ENCODE peak calls at places on chromosome 12, in five cellular contexts. One of them, this sample, is unnamed. For H3K27me3, the result is how much of the 10 kb centered on the place peaks cover.

GRCh38 chr12:78239566-78239965 is 408.9 kb downstream of the NAV3 start:
- DNase-seq in ascending aorta: no peak
- DNase-seq in hepatocyte: no peak
- DNase-seq in effector memory CD4-positive, alpha-beta T cell: no peak
- DNase-seq in astrocyte: no peak
- DNase-seq in this sample: no peak

GRCh38 chr12:56713345-56713744 is 11.8 kb downstream of the NACA start:
- DNase-seq in ascending aorta: no peak
- DNase-seq in hepatocyte: no peak
- DNase-seq in effector memory CD4-positive, alpha-beta T cell: no peak
- DNase-seq in astrocyte: no peak
- DNase-seq in this sample: no peak

GRCh38 chr12:47272412-47273190 is 192.8 kb upstream of the AMIGO2 start:
- DNase-seq in ascending aorta: no peak
- DNase-seq in hepatocyte: no peak
- DNase-seq in effector memory CD4-positive, alpha-beta T cell: no peak
- DNase-seq in astrocyte: no peak
- DNase-seq in this sample: no peak

GRCh38 chr12:2092890-2093289 is 40.1 kb downstream of the CACNA1C start:
- DNase-seq in ascending aorta: peak
- DNase-seq in hepatocyte: no peak
- DNase-seq in effector memory CD4-positive, alpha-beta T cell: no peak
- DNase-seq in astrocyte: peak
- DNase-seq in this sample: no peak

GRCh38 chr12:70236990-70237389 is 6.2 kb upstream of the CNOT2 start:
- DNase-seq in ascending aorta: no peak
- DNase-seq in hepatocyte: no peak
- DNase-seq in effector memory CD4-positive, alpha-beta T cell: no peak
- DNase-seq in astrocyte: no peak
- DNase-seq in this sample: no peak

GRCh38 chr12:79689477-79690155 is 1.1 kb downstream of the PAWR start:
- DNase-seq in ascending aorta: no peak
- DNase-seq in hepatocyte: peak
- DNase-seq in effector memory CD4-positive, alpha-beta T cell: no peak
- DNase-seq in astrocyte: no peak
- DNase-seq in this sample: no peak

GRCh38 chr12:79644274-79645234 is 46.2 kb downstream of the PAWR start:
- DNase-seq in ascending aorta: no peak
- DNase-seq in hepatocyte: no peak
- DNase-seq in effector memory CD4-positive, alpha-beta T cell: no peak
- DNase-seq in astrocyte: no peak
- DNase-seq in this sample: no peak

GRCh38 chr12:33370318-33370717 is 69.3 kb downstream of the SYT10 start:
- DNase-seq in ascending aorta: no peak
- DNase-seq in hepatocyte: no peak
- DNase-seq in effector memory CD4-positive, alpha-beta T cell: no peak
- DNase-seq in astrocyte: no peak
- DNase-seq in this sample: no peak

GRCh38 chr12:31000751-31001150 is 72.9 kb upstream of the DDX11 start:
- DNase-seq in ascending aorta: no peak
- DNase-seq in hepatocyte: no peak
- DNase-seq in effector memory CD4-positive, alpha-beta T cell: no peak
- DNase-seq in astrocyte: peak
- DNase-seq in this sample: no peak

GRCh38 chr12:5433840-5434646 is 2.1 kb downstream of the NTF3 start:
- DNase-seq in ascending aorta: no peak
- DNase-seq in hepatocyte: no peak
- DNase-seq in effector memory CD4-positive, alpha-beta T cell: no peak
- DNase-seq in astrocyte: no peak
- DNase-seq in this sample: no peak

GRCh38 chr12:62604856-62605255 is 138.2 kb downstream of the MON2 start:
- DNase-seq in ascending aorta: no peak
- DNase-seq in hepatocyte: no peak
- DNase-seq in effector memory CD4-positive, alpha-beta T cell: peak
- DNase-seq in astrocyte: peak
- DNase-seq in this sample: no peak

GRCh38 chr12:70920251-70920851 is at the start of gene PTPRR:
- DNase-seq in ascending aorta: no peak
- DNase-seq in hepatocyte: peak
- DNase-seq in effector memory CD4-positive, alpha-beta T cell: no peak
- DNase-seq in astrocyte: no peak
- DNase-seq in this sample: no peak

GRCh38 chr12:87085286-87085685 is 829.1 kb upstream of the MGAT4C start:
- DNase-seq in ascending aorta: no peak
- DNase-seq in hepatocyte: no peak
- DNase-seq in effector memory CD4-positive, alpha-beta T cell: no peak
- DNase-seq in astrocyte: no peak
- DNase-seq in this sample: no peak

GRCh38 chr12:9660046-9660445 is 9.5 kb upstream of the CLEC2D start:
- DNase-seq in ascending aorta: no peak
- DNase-seq in hepatocyte: no peak
- DNase-seq in effector memory CD4-positive, alpha-beta T cell: no peak
- DNase-seq in astrocyte: no peak
- DNase-seq in this sample: no peak

GRCh38 chr12:116398193-116398592 is 120.7 kb upstream of the MED13L start:
- DNase-seq in ascending aorta: no peak
- DNase-seq in hepatocyte: no peak
- DNase-seq in effector memory CD4-positive, alpha-beta T cell: no peak
- DNase-seq in astrocyte: no peak
- DNase-seq in this sample: no peak

GRCh38 chr12:91377456-91377855 is 194.8 kb upstream of the DCN start:
- DNase-seq in ascending aorta: no peak
- DNase-seq in hepatocyte: no peak
- DNase-seq in effector memory CD4-positive, alpha-beta T cell: no peak
- DNase-seq in astrocyte: no peak
- DNase-seq in this sample: no peak

GRCh38 chr12:127241056-127241830 is 1025.7 kb upstream of the TMEM132C start:
- DNase-seq in ascending aorta: no peak
- DNase-seq in hepatocyte: peak
- DNase-seq in effector memory CD4-positive, alpha-beta T cell: no peak
- DNase-seq in astrocyte: peak
- DNase-seq in this sample: no peak

GRCh38 chr12:45615268-45615667 is 114.2 kb upstream of the ARID2 start:
- DNase-seq in ascending aorta: no peak
- DNase-seq in hepatocyte: peak
- DNase-seq in effector memory CD4-positive, alpha-beta T cell: no peak
- DNase-seq in astrocyte: peak
- DNase-seq in this sample: no peak

GRCh38 chr12:117188961-117189724 is 1.1 kb downstream of the FBXO21 start:
- DNase-seq in ascending aorta: no peak
- DNase-seq in hepatocyte: peak
- DNase-seq in effector memory CD4-positive, alpha-beta T cell: no peak
- DNase-seq in astrocyte: peak
- DNase-seq in this sample: no peak

GRCh38 chr12:103879048-103879692 is 38.1 kb upstream of the NT5DC3 start:
- DNase-seq in ascending aorta: no peak
- DNase-seq in hepatocyte: no peak
- DNase-seq in effector memory CD4-positive, alpha-beta T cell: no peak
- DNase-seq in astrocyte: no peak
- DNase-seq in this sample: no peak

GRCh38 chr12:127550271-127550670 is 716.7 kb upstream of the TMEM132C start:
- DNase-seq in ascending aorta: no peak
- DNase-seq in hepatocyte: no peak
- DNase-seq in effector memory CD4-positive, alpha-beta T cell: no peak
- DNase-seq in astrocyte: peak
- DNase-seq in this sample: no peak

GRCh38 chr12:107449891-107450290 is 235.7 kb upstream of the PWP1 start:
- DNase-seq in ascending aorta: no peak
- DNase-seq in hepatocyte: no peak
- DNase-seq in effector memory CD4-positive, alpha-beta T cell: no peak
- DNase-seq in astrocyte: peak
- DNase-seq in this sample: no peak

GRCh38 chr12:67366530-67367196 is 97.5 kb downstream of the CAND1 start:
- DNase-seq in ascending aorta: no peak
- DNase-seq in hepatocyte: no peak
- DNase-seq in effector memory CD4-positive, alpha-beta T cell: no peak
- DNase-seq in astrocyte: peak
- DNase-seq in this sample: no peak

GRCh38 chr12:108642269-108642870 is 8.7 kb upstream of the SELPLG start:
- DNase-seq in ascending aorta: no peak
- DNase-seq in hepatocyte: no peak
- DNase-seq in effector memory CD4-positive, alpha-beta T cell: no peak
- DNase-seq in astrocyte: no peak
- DNase-seq in this sample: no peak
- H3K4me3 ChIP-seq in ascending aorta: no peak
- H3K4me3 ChIP-seq in hepatocyte: no peak
- H3K4me3 ChIP-seq in effector memory CD4-positive, alpha-beta T cell: no peak
- H3K4me3 ChIP-seq in astrocyte: no peak
- H3K4me3 ChIP-seq in this sample: no peak

DNA sequence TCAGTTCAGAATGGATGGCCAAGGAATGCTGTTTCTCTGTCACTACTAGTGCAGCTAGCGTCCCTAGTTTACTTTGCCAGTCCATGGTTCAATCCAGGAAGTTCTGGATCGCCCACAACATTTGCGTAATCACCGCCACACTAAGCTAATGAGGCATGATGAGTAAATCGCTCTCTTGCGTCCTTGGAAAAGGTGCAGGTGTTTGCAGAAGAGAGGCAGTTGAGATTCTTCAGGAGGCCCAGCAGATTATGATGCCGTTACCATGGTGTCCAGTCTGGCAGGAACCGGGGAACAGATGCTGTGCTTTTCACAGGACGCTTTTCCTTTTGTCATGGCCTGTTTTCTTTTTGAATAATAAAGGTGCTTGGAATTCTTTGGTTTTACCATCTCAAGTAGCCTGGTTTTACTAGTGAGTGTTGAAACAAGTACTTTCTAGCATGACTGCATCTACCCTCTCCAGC is 9.0 kb downstream of the TPH2 start:
- DNase-seq in ascending aorta: no peak
- DNase-seq in hepatocyte: peak
- DNase-seq in effector memory CD4-positive, alpha-beta T cell: no peak
- DNase-seq in astrocyte: peak
- DNase-seq in this sample: peak
- H3K27ac ChIP-seq in ascending aorta: no peak
- H3K27ac ChIP-seq in hepatocyte: no peak
- H3K27ac ChIP-seq in effector memory CD4-positive, alpha-beta T cell: no peak
- H3K27ac ChIP-seq in astrocyte: no peak
- H3K27ac ChIP-seq in this sample: peak

DNA sequence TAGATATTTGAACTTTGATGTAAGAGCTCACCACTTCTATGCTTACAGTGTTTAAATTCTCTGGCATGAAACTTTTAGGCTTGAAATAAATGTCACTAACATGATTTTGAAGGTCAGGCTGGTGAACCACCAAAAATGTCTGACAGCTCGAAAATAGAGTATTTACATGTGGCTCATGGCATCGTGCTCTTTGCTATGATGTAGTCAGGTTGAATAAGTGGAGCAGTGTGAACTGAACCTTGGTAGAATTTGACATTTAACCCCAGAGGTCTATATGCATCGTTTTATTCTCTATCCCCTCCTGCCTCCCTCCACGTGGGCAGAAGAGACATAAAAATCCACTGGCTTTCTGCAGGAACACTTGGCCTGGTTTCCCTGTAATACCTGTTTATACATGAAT is 369.7 kb upstream of the ATP2B1 start:
- DNase-seq in ascending aorta: no peak
- DNase-seq in hepatocyte: no peak
- DNase-seq in effector memory CD4-positive, alpha-beta T cell: no peak
- DNase-seq in astrocyte: no peak
- DNase-seq in this sample: no peak
- H3K27me3 ChIP-seq in ascending aorta: under half
- H3K27me3 ChIP-seq in hepatocyte: under half
- H3K27me3 ChIP-seq in effector memory CD4-positive, alpha-beta T cell: under half
- H3K27me3 ChIP-seq in astrocyte: under half
- H3K27me3 ChIP-seq in this sample: under half

GRCh38 chr12:42236017-42236416 is 2.0 kb downstream of the YAF2 start:
- DNase-seq in ascending aorta: no peak
- DNase-seq in hepatocyte: no peak
- DNase-seq in effector memory CD4-positive, alpha-beta T cell: no peak
- DNase-seq in astrocyte: peak
- DNase-seq in this sample: no peak
- H3K4me3 ChIP-seq in ascending aorta: peak
- H3K4me3 ChIP-seq in hepatocyte: no peak
- H3K4me3 ChIP-seq in effector memory CD4-positive, alpha-beta T cell: no peak
- H3K4me3 ChIP-seq in astrocyte: no peak
- H3K4me3 ChIP-seq in this sample: no peak

DNA sequence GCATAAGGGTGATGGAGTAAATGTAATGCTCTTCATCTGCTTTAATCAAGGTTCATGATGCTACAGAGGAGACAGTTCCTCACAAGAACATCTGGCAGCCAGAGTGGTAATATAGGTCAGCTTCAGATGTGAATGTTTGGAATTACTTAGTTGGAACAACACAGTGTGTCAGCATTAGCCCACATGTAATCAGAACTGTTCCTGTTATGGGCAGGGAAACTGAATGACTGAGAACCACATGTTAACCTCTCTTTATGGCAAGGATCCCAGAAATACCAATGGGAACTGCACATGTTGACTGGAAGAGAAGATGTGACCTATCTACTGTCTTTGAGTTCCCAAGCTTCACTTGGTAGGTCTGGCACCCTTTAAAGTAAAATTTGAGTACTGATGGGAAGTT is 390.1 kb upstream of the PDE3A start:
- DNase-seq in ascending aorta: no peak
- DNase-seq in hepatocyte: peak
- DNase-seq in effector memory CD4-positive, alpha-beta T cell: no peak
- DNase-seq in astrocyte: peak
- DNase-seq in this sample: no peak
- H3K27ac ChIP-seq in ascending aorta: no peak
- H3K27ac ChIP-seq in hepatocyte: no peak
- H3K27ac ChIP-seq in effector memory CD4-positive, alpha-beta T cell: no peak
- H3K27ac ChIP-seq in astrocyte: no peak
- H3K27ac ChIP-seq in this sample: no peak

GRCh38 chr12:53995311-53996187 is 4.4 kb upstream of the HOXC9 start:
- DNase-seq in ascending aorta: no peak
- DNase-seq in hepatocyte: peak
- DNase-seq in effector memory CD4-positive, alpha-beta T cell: no peak
- DNase-seq in astrocyte: no peak
- DNase-seq in this sample: no peak

GRCh38 chr12:53996188-53996885 is 3.6 kb upstream of the HOXC9 start:
- DNase-seq in ascending aorta: no peak
- DNase-seq in hepatocyte: no peak
- DNase-seq in effector memory CD4-positive, alpha-beta T cell: no peak
- DNase-seq in astrocyte: no peak
- DNase-seq in this sample: no peak

GRCh38 chr12:53997324-53998173 is 2.4 kb upstream of the HOXC9 start:
- DNase-seq in ascending aorta: no peak
- DNase-seq in hepatocyte: no peak
- DNase-seq in effector memory CD4-positive, alpha-beta T cell: no peak
- DNase-seq in astrocyte: no peak
- DNase-seq in this sample: no peak

GRCh38 chr12:53998174-53998899 is 1.6 kb upstream of the HOXC9 start:
- DNase-seq in ascending aorta: no peak
- DNase-seq in hepatocyte: no peak
- DNase-seq in effector memory CD4-positive, alpha-beta T cell: no peak
- DNase-seq in astrocyte: no peak
- DNase-seq in this sample: no peak

GRCh38 chr12:53996886-53997217 is 3.1 kb upstream of the HOXC9 start:
- DNase-seq in ascending aorta: no peak
- DNase-seq in hepatocyte: no peak
- DNase-seq in effector memory CD4-positive, alpha-beta T cell: no peak
- DNase-seq in astrocyte: no peak
- DNase-seq in this sample: no peak
- H3K27me3 ChIP-seq in ascending aorta: half or more
- H3K27me3 ChIP-seq in hepatocyte: half or more
- H3K27me3 ChIP-seq in effector memory CD4-positive, alpha-beta T cell: half or more
- H3K27me3 ChIP-seq in astrocyte: half or more
- H3K27me3 ChIP-seq in this sample: half or more